ENCODE peak calls at places on chromosomes 6 and 20, in ten cellular contexts. X, B, T, M, Q, O, Z, P, L and W are unnamed samples.
A peak's percentile ranks its signal among the peaks of the same experiment; 100 is the strongest.

GRCh38 chr20:57003012-57003411 is 263.4 kb downstream of the BMP7 start:
- DNase-seq in B (no peak), Q (no peak), L (no peak), P (no peak), X (no peak), O (no peak), Z (no peak), T (no peak), M (no peak), W (no peak)

GRCh38 chr6:156634971-156635371 is 142.2 kb upstream of the ARID1B start:
- DNase-seq in L (no peak), Z (no peak), B (no peak), O (no peak), Q (no peak), M (no peak), T (peak; percentile 22), P (no peak), X (no peak), W (no peak)

GRCh38 chr6:109197061-109197460 is 101.8 kb downstream of the CEP57L1 start:
- DNase-seq in T (no peak), X (no peak), P (no peak), M (no peak), Z (no peak), O (no peak), B (no peak), Q (no peak), L (no peak), W (no peak)

GRCh38 chr20:44182135-44182765 is 4.7 kb downstream of the JPH2 start:
- DNase-seq in P (no peak), L (no peak), Q (no peak), X (peak; percentile 64), Z (no peak), B (no peak), M (no peak), O (no peak), T (no peak), W (no peak)

GRCh38 chr6:57173056-57173885 is 1.1 kb downstream of the BAG2 start:
- DNase-seq in O (no peak), P (peak; percentile 36), Z (no peak), M (no peak), L (no peak), B (no peak), T (peak; percentile 28), Q (no peak), X (no peak), W (no peak)

GRCh38 chr20:9241232-9241692 is 172.4 kb downstream of the PLCB4 start:
- DNase-seq in L (no peak), M (no peak), B (peak; percentile 39), Z (no peak), P (no peak), X (no peak), O (no peak), T (no peak), Q (no peak), W (no peak)

GRCh38 chr20:46789339-46789984 is 80.0 kb downstream of the SLC2A10 start:
- DNase-seq in X (no peak), O (no peak), Q (no peak), P (no peak), M (no peak), T (no peak), Z (no peak), L (no peak), B (no peak), W (no peak)

GRCh38 chr6:20440291-20440690 is 38.6 kb downstream of the E2F3 start:
- DNase-seq in Q (no peak), B (no peak), Z (no peak), T (no peak), L (no peak), O (no peak), X (no peak), P (no peak), M (no peak), W (no peak)

GRCh38 chr20:4883051-4883450 is 118.3 kb downstream of the SLC23A2 start:
- DNase-seq in P (no peak), O (no peak), Z (no peak), Q (no peak), T (no peak), B (no peak), X (peak; percentile 31), M (no peak), L (no peak), W (no peak)

GRCh38 chr20:37343212-37343993 is 2.5 kb upstream of the SRC start:
- DNase-seq in T (no peak), M (peak; percentile 64), L (no peak), P (no peak), O (peak; percentile 88), B (peak; percentile 59), Q (no peak), X (no peak), Z (no peak), W (no peak)

DNA sequence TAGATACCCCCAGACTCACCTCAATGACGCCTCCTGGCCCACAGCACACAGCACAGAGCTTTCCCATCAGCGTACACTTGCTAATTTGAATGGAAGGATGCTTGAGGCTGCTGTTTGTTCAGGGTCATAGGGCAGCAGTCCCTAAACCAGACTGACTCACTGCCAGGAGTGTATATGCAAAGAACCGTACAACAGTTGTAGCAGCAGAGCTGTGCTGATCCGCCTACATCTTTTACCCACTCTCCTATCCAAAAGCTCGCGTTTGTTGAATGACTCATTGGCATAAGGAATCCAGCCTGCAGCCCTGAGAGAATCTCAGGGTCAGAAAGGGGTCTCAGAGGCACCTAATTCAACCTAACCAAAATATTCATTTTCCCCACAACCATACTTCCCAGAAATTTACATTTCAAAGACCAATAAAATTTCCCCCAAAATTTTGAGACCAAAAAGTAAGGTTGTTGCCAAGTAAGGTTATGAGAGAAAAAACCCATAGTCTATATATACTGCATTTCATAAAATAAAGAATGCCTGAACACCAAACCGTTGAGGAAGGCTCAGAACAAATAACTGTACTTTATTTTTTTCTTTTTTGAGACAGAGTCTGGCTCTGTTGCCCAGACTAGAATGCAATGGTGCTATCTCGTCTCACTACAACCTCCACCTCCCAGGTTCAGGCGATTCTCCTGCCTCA is 35.3 kb upstream of the CCND3 start:
- DNase-seq in O (no peak), Q (no peak), B (peak; percentile 73), Z (no peak), L (no peak), M (no peak), P (no peak), X (peak; percentile 18), T (no peak), W (no peak)
- TF ChIP-seq EP300 in O (no peak), Q (no peak), B (no peak), Z (no peak), L (no peak), M (no peak), P (no peak), X (no peak), T (no peak), W (no peak)

DNA sequence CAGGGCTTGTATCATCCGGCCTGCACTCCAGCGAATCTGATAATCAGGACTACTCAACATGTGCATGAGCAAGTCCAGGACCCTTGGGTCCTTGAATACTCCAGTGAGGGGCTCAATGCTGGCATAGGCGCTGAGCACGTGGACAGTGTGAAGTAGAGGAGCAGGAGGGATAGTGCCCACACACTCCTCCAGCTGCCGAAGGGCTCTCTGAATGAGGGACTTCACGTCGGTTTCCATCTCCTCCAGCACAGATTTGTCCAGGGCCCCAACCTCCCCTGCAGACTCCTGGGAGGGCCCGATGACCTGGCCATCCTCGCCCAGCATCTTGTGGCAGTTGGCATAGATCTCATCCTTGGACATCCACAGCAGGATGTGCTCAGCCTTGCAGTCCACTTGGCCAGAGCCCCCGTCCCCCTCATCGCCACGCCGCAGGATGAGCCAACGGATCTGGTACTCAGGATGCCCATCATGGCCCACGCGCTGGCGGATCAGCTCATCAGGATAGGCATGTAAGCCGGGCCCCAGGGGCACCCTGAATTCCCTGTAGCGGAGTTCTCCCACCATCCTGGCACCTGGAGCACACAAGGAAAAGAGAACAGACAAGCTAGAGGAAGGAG is 1.3 kb downstream of the CUL7 start:
- DNase-seq in T (no peak), M (no peak), O (no peak), X (no peak), P (no peak), B (no peak), Z (no peak), L (no peak), Q (no peak), W (no peak)
- TF ChIP-seq EP300 in T (no peak), M (no peak), O (no peak), X (no peak), P (no peak), B (no peak), Z (no peak), L (no peak), Q (no peak), W (no peak)

DNA sequence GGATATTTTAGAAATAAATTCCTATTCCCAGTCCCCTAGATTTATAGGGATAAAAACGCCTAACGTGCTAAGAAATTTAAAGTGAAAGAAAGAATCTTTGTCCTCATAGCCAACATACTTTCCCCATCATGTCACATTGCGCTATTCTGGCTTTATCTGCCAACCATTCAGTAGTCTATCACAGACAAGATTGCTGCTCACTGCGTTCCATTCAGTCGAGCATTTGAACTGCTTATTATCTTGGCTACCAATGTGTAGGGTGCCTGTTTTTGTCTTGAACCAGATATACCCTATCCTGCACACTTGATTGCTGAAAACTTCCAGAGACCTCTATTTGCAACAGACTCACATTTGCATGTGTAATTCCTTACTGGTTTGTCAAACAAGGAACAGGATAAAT is 751.5 kb downstream of the EPHA7 start:
- DNase-seq in P (no peak), M (no peak), Z (no peak), X (no peak), O (no peak), B (no peak), Q (no peak), T (no peak), L (no peak), W (no peak)
- TF ChIP-seq EP300 in P (no peak), M (no peak), Z (no peak), X (no peak), O (no peak), B (no peak), Q (no peak), T (no peak), L (no peak), W (no peak)

GRCh38 chr6:154500769-154501171 is 9.7 kb downstream of the CNKSR3 start:
- DNase-seq in X (no peak), P (peak; percentile 35), Q (no peak), B (no peak), M (no peak), T (no peak), Z (no peak), L (no peak), O (no peak), W (no peak)

GRCh38 chr6:154502564-154502963 is 7.9 kb downstream of the CNKSR3 start:
- DNase-seq in O (no peak), X (no peak), P (no peak), L (no peak), T (no peak), Z (no peak), M (peak; percentile 42), B (no peak), Q (no peak), W (no peak)

GRCh38 chr6:154499854-154500589 is 10.5 kb downstream of the CNKSR3 start:
- DNase-seq in T (no peak), X (no peak), Z (no peak), B (no peak), O (no peak), L (no peak), M (no peak), Q (no peak), P (no peak), W (no peak)

GRCh38 chr6:154503576-154504501 is 6.6 kb downstream of the CNKSR3 start:
- DNase-seq in L (no peak), X (no peak), O (no peak), T (no peak), Q (no peak), M (peak; percentile 36), Z (no peak), P (no peak), B (no peak), W (no peak)

GRCh38 chr6:154501287-154501868 is 9.1 kb downstream of the CNKSR3 start:
- DNase-seq in X (no peak), T (no peak), O (no peak), L (no peak), P (no peak), Z (no peak), M (peak; percentile 28), Q (no peak), B (no peak), W (no peak)
- TF ChIP-seq EP300 in X (no peak), T (no peak), O (no peak), L (no peak), P (no peak), Z (no peak), M (no peak), Q (no peak), B (no peak), W (no peak)